ENCODE peak calls at places on chromosomes 7 and 10, in nine cellular contexts. L is ascending aorta, Q is tibial nerve, I is LNCaP clone FGC, W is sigmoid colon, Y is uterus, C is cardiac fibroblast, S is cardiac muscle cell, M is fibroblast of the aortic adventitia. K is an unnamed sample.

GRCh38 chr10:89466599-89467035 is 52.2 kb downstream of the IFIT5 start:
- DNase-seq in L (no peak), Q (no peak), I (peak), W (no peak), Y (no peak), C (peak), S (peak), M (peak), K (peak)

GRCh38 chr7:28456037-28456436 is 43.7 kb downstream of the CREB5 start:
- DNase-seq in L (no peak), Q (no peak), I (no peak), W (no peak), Y (no peak), C (no peak), S (no peak), M (no peak), K (no peak)

GRCh38 chr7:16684935-16685334 is 39.0 kb downstream of the BZW2 start:
- DNase-seq in L (no peak), Q (no peak), I (no peak), W (no peak), Y (no peak), C (no peak), S (no peak), M (no peak), K (no peak)

GRCh38 chr7:127927339-127927679 is 103.9 kb downstream of the LRRC4 start:
- DNase-seq in L (no peak), Q (no peak), I (no peak), W (no peak), Y (peak), C (peak), S (peak), M (peak), K (peak)

GRCh38 chr7:42283553-42283952 is 46.5 kb upstream of the GLI3 start:
- DNase-seq in L (no peak), Q (no peak), I (peak), W (peak), Y (no peak), C (peak), S (no peak), M (peak), K (peak)

GRCh38 chr7:117791877-117792780 is 81.1 kb downstream of the CTTNBP2 start:
- DNase-seq in L (no peak), Q (no peak), I (no peak), W (no peak), Y (no peak), C (no peak), S (no peak), M (no peak), K (no peak)

GRCh38 chr7:121505021-121505420 is 108.9 kb upstream of the FAM3C start:
- DNase-seq in L (no peak), Q (no peak), I (no peak), W (no peak), Y (no peak), C (peak), S (no peak), M (peak), K (peak)

GRCh38 chr7:90897961-90898469 is 301.9 kb downstream of the CDK14 start:
- DNase-seq in L (no peak), Q (no peak), I (no peak), W (no peak), Y (no peak), C (no peak), S (no peak), M (peak), K (no peak)

GRCh38 chr10:117921421-117921820 is 125.3 kb downstream of the RAB11FIP2 start:
- DNase-seq in L (no peak), Q (no peak), I (no peak), W (no peak), Y (no peak), C (no peak), S (no peak), M (no peak), K (no peak)

GRCh38 chr7:91565499-91566331 is 301.5 kb downstream of the FZD1 start:
- DNase-seq in L (no peak), Q (peak), I (peak), W (no peak), Y (no peak), C (no peak), S (no peak), M (peak), K (no peak)

GRCh38 chr7:146864644-146865043 is 748.0 kb downstream of the CNTNAP2 start:
- DNase-seq in L (no peak), Q (no peak), I (no peak), W (no peak), Y (no peak), C (no peak), S (no peak), M (no peak), K (no peak)

GRCh38 chr7:74097937-74098614 is 14.5 kb downstream of the LIMK1 start:
- DNase-seq in L (no peak), Q (no peak), I (no peak), W (peak), Y (peak), C (peak), S (no peak), M (peak), K (peak)

GRCh38 chr7:142420554-142421362 is 162.9 kb upstream of the PRSS58 start:
- DNase-seq in L (no peak), Q (no peak), I (no peak), W (no peak), Y (no peak), C (peak), S (peak), M (peak), K (peak)

GRCh38 chr7:108235451-108236061 is 105.4 kb upstream of the LAMB4 start:
- DNase-seq in L (no peak), Q (no peak), I (no peak), W (no peak), Y (no peak), C (peak), S (no peak), M (peak), K (peak)

GRCh38 chr10:122342293-122343134 is 32.0 kb upstream of the PLEKHA1 start:
- DNase-seq in L (no peak), Q (no peak), I (peak), W (no peak), Y (peak), C (peak), S (peak), M (peak), K (peak)

GRCh38 chr7:26091933-26092332 is 60.1 kb upstream of the NFE2L3 start:
- DNase-seq in L (no peak), Q (no peak), I (no peak), W (no peak), Y (no peak), C (peak), S (no peak), M (peak), K (peak)

GRCh38 chr7:105934577-105935185 is 28.4 kb upstream of the CDHR3 start:
- DNase-seq in L (no peak), Q (no peak), I (peak), W (no peak), Y (peak), C (peak), S (peak), M (peak), K (peak)

GRCh38 chr7:43072530-43072929 is 39.9 kb upstream of the HECW1 start:
- DNase-seq in L (no peak), Q (no peak), I (no peak), W (no peak), Y (no peak), C (peak), S (no peak), M (peak), K (peak)

GRCh38 chr10:15419279-15419874 is 48.3 kb upstream of the FAM171A1 start:
- DNase-seq in L (no peak), Q (no peak), I (peak), W (no peak), Y (peak), C (peak), S (peak), M (peak), K (peak)

GRCh38 chr10:116737582-116738358 is 4.6 kb downstream of the HSPA12A start:
- DNase-seq in L (no peak), Q (no peak), I (no peak), W (no peak), Y (no peak), C (no peak), S (no peak), M (no peak), K (no peak)

GRCh38 chr7:105013818-105014724 is at the start of gene KMT2E:
- DNase-seq in L (peak), Q (peak), I (peak), W (peak), Y (peak), C (peak), S (peak), M (peak), K (peak)

GRCh38 chr10:15333909-15334649 is 37.0 kb downstream of the FAM171A1 start:
- DNase-seq in L (no peak), Q (no peak), I (no peak), W (no peak), Y (no peak), C (no peak), S (no peak), M (no peak), K (no peak)

GRCh38 chr7:45890902-45891461 is 2.7 kb downstream of the IGFBP1 start:
- DNase-seq in L (no peak), Q (no peak), I (no peak), W (no peak), Y (no peak), C (peak), S (peak), M (peak), K (peak)

GRCh38 chr7:35776686-35777085 is 24.2 kb upstream of the SEPTIN7 start:
- DNase-seq in L (no peak), Q (no peak), I (no peak), W (no peak), Y (no peak), C (no peak), S (no peak), M (no peak), K (no peak)

GRCh38 chr7:74709880-74710671 is 52.6 kb downstream of the GTF2I start:
- DNase-seq in L (no peak), Q (no peak), I (no peak), W (no peak), Y (no peak), C (peak), S (no peak), M (no peak), K (no peak)

GRCh38 chr7:151511946-151512345 is 7.7 kb downstream of the RHEB start:
- DNase-seq in L (no peak), Q (no peak), I (no peak), W (no peak), Y (no peak), C (peak), S (no peak), M (peak), K (peak)

GRCh38 chr10:99084161-99084560 is 151.5 kb downstream of the HPSE2 start:
- DNase-seq in L (no peak), Q (no peak), I (no peak), W (no peak), Y (no peak), C (no peak), S (no peak), M (no peak), K (no peak)

GRCh38 chr7:142516038-142516501 is 233.2 kb upstream of the PRSS1 start:
- DNase-seq in L (no peak), Q (no peak), I (peak), W (no peak), Y (no peak), C (peak), S (peak), M (peak), K (peak)

GRCh38 chr10:239109-239508 is 103.9 kb downstream of the ZMYND11 start:
- DNase-seq in L (no peak), Q (no peak), I (peak), W (no peak), Y (no peak), C (no peak), S (no peak), M (peak), K (peak)

GRCh38 chr7:154872811-154873570 is 129.9 kb downstream of the PAXIP1 start:
- DNase-seq in L (no peak), Q (no peak), I (no peak), W (no peak), Y (no peak), C (no peak), S (no peak), M (no peak), K (no peak)

GRCh38 chr10:930415-931325 is 835 bp downstream of the LARP4B start:
- DNase-seq in L (no peak), Q (no peak), I (peak), W (peak), Y (no peak), C (peak), S (peak), M (peak), K (peak)

GRCh38 chr10:52875341-52875740 is 102.8 kb upstream of the MBL2 start:
- DNase-seq in L (no peak), Q (no peak), I (no peak), W (no peak), Y (no peak), C (no peak), S (no peak), M (no peak), K (no peak)

DNA sequence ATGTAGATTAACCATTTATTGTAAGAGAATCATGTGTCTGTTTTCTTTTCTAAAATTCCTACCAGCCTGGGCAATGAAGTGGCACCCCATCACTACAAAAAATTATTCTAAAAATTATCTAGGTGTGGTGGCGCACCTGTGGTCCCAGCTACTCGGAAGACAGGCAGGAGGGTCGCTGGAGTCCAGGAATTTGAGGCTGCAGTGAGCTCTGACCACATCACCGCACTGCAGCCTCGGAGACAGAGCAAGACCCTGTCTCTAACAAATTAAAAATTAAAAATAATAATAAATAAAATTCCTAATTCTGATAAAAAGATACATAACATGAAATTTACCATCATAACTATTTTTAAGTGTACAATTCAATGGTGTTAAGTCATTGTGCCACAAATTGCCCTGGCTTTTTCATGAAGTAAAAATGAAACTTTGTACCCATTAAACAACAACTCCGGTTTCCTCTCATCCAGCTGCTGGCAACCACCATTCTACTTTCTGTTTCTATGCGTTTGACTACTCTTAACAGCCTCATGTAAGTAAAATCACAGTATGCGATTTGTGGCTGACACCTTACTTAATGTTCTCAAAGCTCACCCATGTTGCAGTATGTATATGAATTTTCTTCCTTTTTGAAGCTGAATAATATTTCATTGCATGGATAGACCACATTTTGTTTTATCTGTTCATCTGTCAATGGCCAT is 20.6 kb upstream of the USP6NL start:
- DNase-seq in L (no peak), Q (no peak), I (no peak), W (no peak), Y (no peak), C (no peak), S (no peak), M (no peak), K (no peak)
- H3K4me3 ChIP-seq in L (no peak), Q (no peak), I (no peak), W (no peak), Y (no peak), C (no peak), S (no peak), M (no peak), K (no peak)

GRCh38 chr7:19107142-19107391 is 10.4 kb downstream of the TWIST1 start:
- DNase-seq in L (no peak), Q (no peak), I (no peak), W (no peak), Y (no peak), C (no peak), S (no peak), M (no peak), K (no peak)

GRCh38 chr7:19106308-19107141 is 10.9 kb downstream of the TWIST1 start:
- DNase-seq in L (no peak), Q (no peak), I (no peak), W (no peak), Y (no peak), C (no peak), S (peak), M (no peak), K (no peak)

GRCh38 chr7:19108985-19109946 is 8.2 kb downstream of the TWIST1 start:
- DNase-seq in L (no peak), Q (no peak), I (no peak), W (no peak), Y (no peak), C (no peak), S (no peak), M (no peak), K (no peak)

GRCh38 chr7:19105546-19105945 is 11.9 kb downstream of the TWIST1 start:
- DNase-seq in L (no peak), Q (no peak), I (no peak), W (no peak), Y (no peak), C (no peak), S (no peak), M (no peak), K (no peak)

DNA sequence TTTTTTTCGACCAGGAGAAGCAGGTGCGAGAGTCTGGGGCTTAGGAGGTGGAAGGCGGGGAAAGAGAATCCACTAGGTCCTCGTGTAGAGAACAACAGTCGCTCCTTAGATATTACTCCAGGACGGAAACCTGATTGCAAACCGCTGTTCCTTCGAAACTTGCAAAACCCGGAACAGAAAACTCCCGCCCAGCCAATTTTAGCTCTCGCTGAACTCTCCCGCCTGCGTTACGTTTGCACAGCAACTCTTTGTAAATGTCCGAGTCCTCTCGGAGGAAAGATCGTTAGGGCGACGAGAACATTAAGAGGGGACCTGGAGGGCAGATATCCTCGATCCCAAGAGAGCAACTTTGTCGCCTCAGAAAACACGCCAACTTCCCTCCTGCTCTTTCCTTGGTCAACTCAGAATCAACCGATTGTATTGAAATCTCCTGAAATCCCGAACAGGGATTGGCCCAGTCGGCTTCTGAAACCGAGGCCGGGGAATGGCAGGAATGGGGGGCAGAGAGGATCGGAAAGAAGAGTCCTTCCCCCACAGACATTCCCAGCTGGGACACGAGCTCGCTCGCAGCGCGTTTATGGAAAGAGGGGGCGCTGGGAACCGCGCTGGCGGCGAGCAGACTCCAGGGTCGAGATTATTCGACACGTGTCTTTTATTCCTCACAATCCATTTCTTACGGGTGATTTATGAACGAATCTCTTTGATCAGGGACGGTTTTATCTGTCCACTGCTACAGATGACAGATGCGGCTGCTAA is 9.9 kb downstream of the TWIST1 start:
- DNase-seq in L (no peak), Q (no peak), I (no peak), W (peak), Y (peak), C (peak), S (peak), M (peak), K (peak)
- TF ChIP-seq CTCF in L (no peak), Q (no peak), I (no peak), W (no peak), Y (no peak), C (no peak), S (no peak), M (no peak), K (no peak)

GRCh38 chr7:2450198-2451107 is 25.7 kb downstream of the GRIFIN start:
- DNase-seq in L (no peak), Q (no peak), I (no peak), W (no peak), Y (no peak), C (no peak), S (no peak), M (no peak), K (no peak)

GRCh38 chr7:2446676-2447075 is 29.5 kb downstream of the GRIFIN start:
- DNase-seq in L (no peak), Q (no peak), I (no peak), W (no peak), Y (no peak), C (no peak), S (no peak), M (no peak), K (no peak)

GRCh38 chr7:2452643-2453270 is 23.4 kb downstream of the GRIFIN start:
- DNase-seq in L (no peak), Q (no peak), I (no peak), W (no peak), Y (no peak), C (no peak), S (no peak), M (no peak), K (no peak)

GRCh38 chr7:2451171-2452073 is 24.8 kb downstream of the GRIFIN start:
- DNase-seq in L (no peak), Q (peak), I (no peak), W (peak), Y (peak), C (peak), S (peak), M (peak), K (peak)

GRCh38 chr7:2452074-2452507 is 24.1 kb downstream of the GRIFIN start:
- DNase-seq in L (no peak), Q (no peak), I (no peak), W (no peak), Y (no peak), C (no peak), S (no peak), M (no peak), K (no peak)
- H3K4me3 ChIP-seq in L (peak), Q (peak), I (no peak), W (peak), Y (peak), C (peak), S (no peak), M (no peak), K (no peak)

GRCh38 chr10:84118395-84119006 is 20.8 kb upstream of the GHITM start:
- DNase-seq in L (no peak), Q (no peak), I (no peak), W (no peak), Y (no peak), C (no peak), S (no peak), M (no peak), K (no peak)

GRCh38 chr10:84108797-84109196 is 30.5 kb upstream of the GHITM start:
- DNase-seq in L (no peak), Q (no peak), I (no peak), W (no peak), Y (no peak), C (no peak), S (no peak), M (no peak), K (no peak)

GRCh38 chr10:84117683-84118394 is 21.5 kb upstream of the GHITM start:
- DNase-seq in L (no peak), Q (no peak), I (no peak), W (no peak), Y (peak), C (no peak), S (no peak), M (no peak), K (no peak)

GRCh38 chr10:84114088-84114667 is 25.1 kb upstream of the GHITM start:
- DNase-seq in L (no peak), Q (no peak), I (no peak), W (no peak), Y (no peak), C (no peak), S (peak), M (no peak), K (peak)
- TF ChIP-seq CTCF in L (no peak), Q (peak), I (peak), W (no peak), Y (no peak), C (peak), S (peak), M (no peak), K (peak)

DNA sequence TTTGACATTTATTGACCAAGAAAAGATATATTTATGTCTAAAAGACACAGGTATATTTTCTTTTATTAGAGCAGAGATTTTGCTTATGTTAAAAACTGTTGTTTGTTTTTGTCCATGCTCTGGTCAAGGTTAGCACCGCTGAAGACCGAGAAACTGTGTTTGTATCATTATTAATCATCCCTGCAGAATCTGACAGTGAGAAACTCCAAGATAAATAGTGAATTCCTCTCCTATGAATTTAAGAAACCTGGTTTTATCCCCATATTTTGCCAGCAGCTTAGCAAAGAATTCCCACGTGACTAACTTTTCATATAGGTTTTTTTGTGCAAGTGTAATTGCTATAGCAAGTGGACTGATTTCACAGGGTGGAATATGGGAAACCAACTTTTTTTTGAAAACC is 77.6 kb downstream of the FRMD4A start:
- DNase-seq in L (no peak), Q (no peak), I (no peak), W (no peak), Y (no peak), C (no peak), S (no peak), M (no peak), K (no peak)
- H3K4me3 ChIP-seq in L (no peak), Q (no peak), I (no peak), W (no peak), Y (no peak), C (no peak), S (no peak), M (no peak), K (no peak)

K was measured in fibroblast of pulmonary artery.